ENCODE peak calls at places on chromosomes 16 and 17, in four cellular contexts. X is GM23338, U is HepG2, L is GM12878. O is an unnamed sample.

GRCh38 chr17:46742539-46743270 is 75.8 kb downstream of the WNT3 start:
- DNase-seq in X (no peak), U (no peak), L (no peak), O (peak)

GRCh38 chr17:10815318-10815717 is 11.4 kb upstream of the TMEM238L start:
- DNase-seq in X (no peak), U (peak), L (no peak), O (no peak)

GRCh38 chr17:39960406-39961053 is 2.3 kb upstream of the GSDMA start:
- DNase-seq in X (no peak), U (peak), L (no peak), O (no peak)

GRCh38 chr16:51524555-51525373 is 373.7 kb upstream of the SALL1 start:
- DNase-seq in X (no peak), U (no peak), L (no peak), O (no peak)

GRCh38 chr17:41750866-41751265 is 16.4 kb upstream of the HAP1 start:
- DNase-seq in X (no peak), U (no peak), L (no peak), O (no peak)

GRCh38 chr16:56332464-56333079 is 92.8 kb downstream of the AMFR start:
- DNase-seq in X (peak), U (peak), L (no peak), O (peak)

GRCh38 chr16:86406056-86406455 is 104.3 kb upstream of the FOXF1 start:
- DNase-seq in X (no peak), U (no peak), L (no peak), O (no peak)

GRCh38 chr17:38324732-38325131 is 19.0 kb downstream of the GPR179 start:
- DNase-seq in X (no peak), U (no peak), L (no peak), O (no peak)

GRCh38 chr17:27323538-27324212 is 29.8 kb downstream of the WSB1 start:
- DNase-seq in X (peak), U (peak), L (no peak), O (peak)

GRCh38 chr17:5422505-5422904 is 2.5 kb downstream of the RPAIN start:
- DNase-seq in X (no peak), U (peak), L (no peak), O (no peak)

GRCh38 chr17:59890720-59891119 is 2.0 kb downstream of the TUBD1 start:
- DNase-seq in X (no peak), U (peak), L (no peak), O (no peak)

GRCh38 chr16:29312835-29313558 is 93.5 kb downstream of the NPIPB11 start:
- DNase-seq in X (no peak), U (no peak), L (no peak), O (no peak)

GRCh38 chr17:57375770-57376181 is 119.5 kb downstream of the MSI2 start:
- DNase-seq in X (no peak), U (no peak), L (no peak), O (no peak)

GRCh38 chr17:18161226-18162094 is 22.2 kb upstream of the ALKBH5 start:
- DNase-seq in X (no peak), U (no peak), L (peak), O (no peak)

GRCh38 chr17:81076097-81076754 is 41.3 kb downstream of the BAIAP2 start:
- DNase-seq in X (no peak), U (no peak), L (no peak), O (no peak)

GRCh38 chr17:7167832-7168231 is 11.3 kb downstream of the ASGR1 start:
- DNase-seq in X (no peak), U (peak), L (no peak), O (no peak)

GRCh38 chr17:65027305-65027704 is 29.2 kb downstream of the GNA13 start:
- DNase-seq in X (peak), U (peak), L (peak), O (peak)

GRCh38 chr16:68061396-68061795 is 23.8 kb upstream of the NFATC3 start:
- DNase-seq in X (no peak), U (no peak), L (no peak), O (no peak)

GRCh38 chr17:2749784-2750181 is 331 bp upstream of the CCDC92B start:
- DNase-seq in X (peak), U (peak), L (peak), O (peak)

GRCh38 chr16:78515421-78515820 is 416.0 kb downstream of the WWOX start:
- DNase-seq in X (no peak), U (no peak), L (no peak), O (no peak)

GRCh38 chr17:72710834-72711233 is 381.7 kb downstream of the SLC39A11 start:
- DNase-seq in X (no peak), U (peak), L (no peak), O (no peak)

GRCh38 chr16:11797957-11798299 is 870 bp upstream of the ZC3H7A start:
- DNase-seq in X (no peak), U (no peak), L (no peak), O (no peak)

GRCh38 chr17:47253541-47254402 is at the start of gene ITGB3:
- DNase-seq in X (peak), U (peak), L (no peak), O (peak)

GRCh38 chr17:28467456-28468025 is 5.9 kb upstream of the SLC13A2 start:
- DNase-seq in X (no peak), U (no peak), L (no peak), O (no peak)

GRCh38 chr17:27226611-27227234 is 67.2 kb upstream of the WSB1 start:
- DNase-seq in X (no peak), U (no peak), L (no peak), O (no peak)

GRCh38 chr17:48498168-48498840 is 32.5 kb downstream of the HOXB1 start:
- DNase-seq in X (peak), U (no peak), L (no peak), O (no peak)

GRCh38 chr17:74240637-74241036 is 27.3 kb downstream of the TTYH2 start:
- DNase-seq in X (no peak), U (no peak), L (no peak), O (no peak)

GRCh38 chr17:58184308-58184985 is 8.1 kb upstream of the EPX start:
- DNase-seq in X (peak), U (no peak), L (no peak), O (peak)

GRCh38 chr17:20922128-20922670 is 120.6 kb downstream of the USP22 start:
- DNase-seq in X (no peak), U (no peak), L (no peak), O (peak)

GRCh38 chr16:89922477-89922883 is 662 bp upstream of the TUBB3 start:
- DNase-seq in X (peak), U (peak), L (no peak), O (peak)

GRCh38 chr16:1181715-1182671 is 29.1 kb downstream of the CACNA1H start:
- DNase-seq in X (no peak), U (peak), L (no peak), O (no peak)

GRCh38 chr17:69223809-69224208 is 4.8 kb downstream of the ABCA10 start:
- DNase-seq in X (no peak), U (peak), L (peak), O (no peak)

GRCh38 chr16:78487471-78487870 is 388.0 kb downstream of the WWOX start:
- DNase-seq in X (no peak), U (no peak), L (no peak), O (no peak)

GRCh38 chr17:43665387-43666101 is 3.8 kb upstream of the MEOX1 start:
- DNase-seq in X (no peak), U (peak), L (no peak), O (no peak)

GRCh38 chr17:16465861-16466338 is 26.1 kb downstream of the LRRC75A start:
- DNase-seq in X (no peak), U (no peak), L (no peak), O (no peak)

GRCh38 chr16:88782454-88783390 is 2.3 kb downstream of the PIEZO1 start:
- DNase-seq in X (no peak), U (no peak), L (no peak), O (peak)

GRCh38 chr16:57533618-57534336 is 2.6 kb downstream of the CCDC102A start:
- DNase-seq in X (no peak), U (no peak), L (no peak), O (no peak)

GRCh38 chr16:27448531-27449433 is 46.8 kb downstream of the IL21R start:
- DNase-seq in X (no peak), U (peak), L (no peak), O (no peak)

GRCh38 chr16:27444470-27444869 is 42.5 kb downstream of the IL21R start:
- DNase-seq in X (no peak), U (no peak), L (no peak), O (no peak)

GRCh38 chr16:27444015-27444414 is 42.0 kb downstream of the IL21R start:
- DNase-seq in X (no peak), U (no peak), L (no peak), O (no peak)

GRCh38 chr16:27446721-27447120 is 44.7 kb downstream of the IL21R start:
- DNase-seq in X (no peak), U (no peak), L (no peak), O (no peak)

DNA sequence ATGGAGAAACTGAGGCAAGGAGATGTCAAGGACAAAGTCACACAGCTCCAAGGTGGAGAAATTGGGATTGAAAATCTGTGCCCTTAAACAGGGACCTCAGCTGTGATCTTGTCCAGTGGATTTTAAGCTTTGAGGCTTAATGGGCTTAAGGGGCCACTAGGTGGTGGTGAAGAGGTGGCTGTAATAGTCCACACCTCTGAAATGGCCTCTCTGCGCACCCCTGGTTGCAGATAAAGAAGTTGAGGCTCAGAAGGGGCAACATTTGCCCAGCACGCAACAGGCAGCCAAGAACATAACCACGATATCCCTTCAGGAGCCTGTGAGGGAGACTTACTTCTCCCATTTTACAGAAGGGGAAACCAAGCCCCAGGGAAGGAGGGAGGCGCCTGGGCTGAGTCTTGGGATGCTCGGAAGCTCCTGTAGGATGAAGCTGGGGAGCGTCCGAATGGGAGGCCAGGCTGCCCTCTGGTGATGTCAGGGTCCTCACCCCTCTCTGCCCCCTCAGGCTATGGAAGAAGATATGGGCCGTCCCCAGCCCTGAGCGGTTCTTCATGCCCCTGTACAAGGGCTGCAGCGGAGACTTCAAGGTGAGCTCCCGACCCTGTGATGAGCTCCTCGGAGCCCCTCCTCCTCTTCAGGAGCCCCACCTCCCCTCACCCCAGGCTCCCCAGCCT is 43.7 kb downstream of the IL21R start:
- DNase-seq in X (no peak), U (no peak), L (no peak), O (no peak)
- TF ChIP-seq CREB1 in X (no peak), U (no peak), L (no peak), O (no peak)

GRCh38 chr16:22977294-22977697 is 163.3 kb downstream of the HS3ST2 start:
- DNase-seq in X (peak), U (peak), L (no peak), O (no peak)

GRCh38 chr16:22983614-22984013 is 165.6 kb downstream of the USP31 start:
- DNase-seq in X (no peak), U (no peak), L (no peak), O (no peak)

GRCh38 chr16:22973451-22973991 is 159.6 kb downstream of the HS3ST2 start:
- DNase-seq in X (peak), U (no peak), L (no peak), O (no peak)

GRCh38 chr16:22979038-22979437 is 165.1 kb downstream of the HS3ST2 start:
- DNase-seq in X (no peak), U (no peak), L (no peak), O (no peak)
- TF ChIP-seq REST in X (no peak), U (no peak), L (no peak), O (no peak)

GRCh38 chr16:53219795-53220194 is 165.0 kb downstream of the CHD9 start:
- DNase-seq in X (no peak), U (no peak), L (no peak), O (no peak)
- TF ChIP-seq CREB1 in X (no peak), U (no peak), L (no peak), O (no peak)

GRCh38 chr16:49422896-49423295 is 49.3 kb downstream of the C16orf78 start:
- DNase-seq in X (no peak), U (no peak), L (no peak), O (no peak)
- TF ChIP-seq REST in X (peak), U (peak), L (peak), O (no peak)

GRCh38 chr17:31392856-31393748 is 1.6 kb downstream of the RAB11FIP4 start:
- DNase-seq in X (peak), U (no peak), L (no peak), O (no peak)
- TF ChIP-seq CREB1 in X (no peak), U (no peak), L (no peak), O (no peak)

GRCh38 chr17:19377602-19378415 is 489 bp upstream of the MAPK7 start:
- DNase-seq in X (peak), U (peak), L (peak), O (peak)
- TF ChIP-seq REST in X (peak), U (peak), L (peak), O (peak)